ENCODE peak calls at places on chromosome 19, in four cellular contexts. L is hepatocyte, Z is neural progenitor cell, X is breast epithelium. F is an unnamed sample.

GRCh38 chr19:19849056-19849455 is 16.6 kb upstream of the ZNF253 start:
- DNase-seq in L (no peak), X (no peak), Z (no peak), F (no peak)

GRCh38 chr19:48746738-48747575 is at the start of gene IZUMO1:
- DNase-seq in Z (peak; percentile 91), X (no peak), L (peak; percentile 91), F (peak; percentile 97)

GRCh38 chr19:40718774-40719391 is 2.0 kb downstream of the ITPKC start:
- DNase-seq in X (peak; percentile 89), L (peak; percentile 89), Z (peak; percentile 46), F (peak; percentile 61)

GRCh38 chr19:34256835-34257558 is 2.6 kb downstream of the GARRE1 start:
- DNase-seq in L (no peak), X (no peak), Z (no peak), F (no peak)

GRCh38 chr19:1827566-1828278 is 15.6 kb upstream of the ATP8B3 start:
- DNase-seq in Z (no peak), L (no peak), X (no peak), F (no peak)

GRCh38 chr19:343941-344624 is 513 bp downstream of the MIER2 start:
- DNase-seq in X (no peak), Z (peak; percentile 81), L (peak; percentile 64), F (peak; percentile 19)

GRCh38 chr19:45497791-45498190 is 452 bp upstream of the PPM1N start:
- DNase-seq in Z (peak; percentile 67), L (no peak), X (no peak), F (peak; percentile 25)

GRCh38 chr19:16814526-16815100 is 14.6 kb upstream of the SIN3B start:
- DNase-seq in L (no peak), X (no peak), Z (no peak), F (no peak)

GRCh38 chr19:49019242-49019932 is 2.5 kb upstream of the LHB start:
- DNase-seq in X (no peak), Z (peak; percentile 77), L (peak; percentile 49), F (peak; percentile 81)

GRCh38 chr19:50043967-50044366 is 18.2 kb downstream of the ZNF473 start:
- DNase-seq in X (no peak), Z (no peak), L (no peak), F (no peak)

GRCh38 chr19:46447006-46447405 is 18.3 kb upstream of the PNMA8C start:
- DNase-seq in L (no peak), X (no peak), Z (no peak), F (no peak)

GRCh38 chr19:30733826-30734550 is 361.8 kb downstream of the ZNF536 start:
- DNase-seq in X (no peak), L (peak; percentile 45), Z (peak; percentile 64), F (no peak)

GRCh38 chr19:5035817-5036732 is 67.2 kb downstream of the KDM4B start:
- DNase-seq in Z (no peak), L (no peak), X (no peak), F (no peak)

GRCh38 chr19:19381007-19381926 is 24.2 kb upstream of the GATAD2A start:
- DNase-seq in L (no peak), Z (no peak), X (no peak), F (no peak)

GRCh38 chr19:47036233-47036651 is 12.2 kb downstream of the TMEM160 start:
- DNase-seq in Z (peak; percentile 42), L (peak; percentile 61), X (no peak), F (no peak)

GRCh38 chr19:53549354-53549753 is 11.4 kb downstream of the ZNF331 start:
- DNase-seq in L (peak; percentile 34), X (no peak), Z (no peak), F (no peak)

GRCh38 chr19:1049841-1050240 is 9.9 kb downstream of the ABCA7 start:
- DNase-seq in Z (no peak), X (no peak), L (no peak), F (no peak)

GRCh38 chr19:36113895-36114762 is 546 bp downstream of the POLR2I start:
- DNase-seq in L (peak; percentile 61), X (no peak), Z (peak; percentile 45), F (peak; percentile 43)

GRCh38 chr19:3129112-3129511 is 6.7 kb upstream of the GNA15 start:
- DNase-seq in L (no peak), Z (no peak), X (no peak), F (peak; percentile 76)

GRCh38 chr19:17327654-17328516 is 6.8 kb downstream of the ANO8 start:
- DNase-seq in Z (peak; percentile 96), X (peak; percentile 87), L (peak; percentile 89), F (peak; percentile 83)

GRCh38 chr19:29645911-29646310 is 19.4 kb upstream of the PLEKHF1 start:
- DNase-seq in L (no peak), Z (no peak), X (peak; percentile 33), F (no peak)

GRCh38 chr19:49331616-49332055 is 3.6 kb upstream of the CD37 start:
- DNase-seq in L (peak; percentile 67), Z (peak; percentile 64), X (no peak), F (peak; percentile 36)

GRCh38 chr19:34075661-34076091 is 96.6 kb upstream of the LSM14A start:
- DNase-seq in Z (no peak), X (no peak), L (no peak), F (peak; percentile 7)

GRCh38 chr19:49921871-49922755 is 6.9 kb upstream of the ATF5 start:
- DNase-seq in X (no peak), Z (no peak), L (no peak), F (no peak)

GRCh38 chr19:46033401-46033800 is 7.4 kb downstream of the IGFL4 start:
- DNase-seq in Z (no peak), X (no peak), L (no peak), F (no peak)

GRCh38 chr19:10518444-10519361 is 1.5 kb upstream of the S1PR5 start:
- DNase-seq in X (no peak), Z (peak; percentile 23), L (no peak), F (no peak)

GRCh38 chr19:27861411-27861975 is 1351.5 kb downstream of the UQCRFS1 start:
- DNase-seq in Z (no peak), L (no peak), X (no peak), F (no peak)

GRCh38 chr19:27858981-27859581 is 1353.9 kb downstream of the UQCRFS1 start:
- DNase-seq in X (no peak), L (no peak), Z (no peak), F (no peak)

GRCh38 chr19:27860309-27860934 is 1352.5 kb downstream of the UQCRFS1 start:
- DNase-seq in X (no peak), L (no peak), Z (no peak), F (no peak)

GRCh38 chr19:27859689-27860088 is 1353.3 kb downstream of the UQCRFS1 start:
- DNase-seq in L (no peak), X (no peak), Z (no peak), F (no peak)
- H3K9me3 ChIP-seq in L (no peaks in the 10 kb centered on the region), X (peaks cover 10% of the 10 kb centered on the region), Z (peaks cover 13% of the 10 kb centered on the region), F (no peaks in the 10 kb centered on the region)

GRCh38 chr19:51346742-51347141 is 4.8 kb upstream of the VSIG10L start:
- DNase-seq in X (no peak), L (no peak), Z (no peak), F (no peak)
- H3K9me3 ChIP-seq in X (no peaks in the 10 kb centered on the region), L (no peaks in the 10 kb centered on the region), Z (no peaks in the 10 kb centered on the region), F (no peaks in the 10 kb centered on the region)

GRCh38 chr19:23065306-23065705 is 51.5 kb upstream of the ZNF730 start:
- DNase-seq in Z (no peak), L (no peak), X (no peak), F (no peak)

GRCh38 chr19:23071087-23071511 is 45.7 kb upstream of the ZNF730 start:
- DNase-seq in L (no peak), Z (no peak), X (no peak), F (no peak)

GRCh38 chr19:23075031-23075733 is 41.6 kb upstream of the ZNF730 start:
- DNase-seq in X (no peak), Z (peak; percentile 93), L (peak; percentile 87), F (peak; percentile 85)

DNA sequence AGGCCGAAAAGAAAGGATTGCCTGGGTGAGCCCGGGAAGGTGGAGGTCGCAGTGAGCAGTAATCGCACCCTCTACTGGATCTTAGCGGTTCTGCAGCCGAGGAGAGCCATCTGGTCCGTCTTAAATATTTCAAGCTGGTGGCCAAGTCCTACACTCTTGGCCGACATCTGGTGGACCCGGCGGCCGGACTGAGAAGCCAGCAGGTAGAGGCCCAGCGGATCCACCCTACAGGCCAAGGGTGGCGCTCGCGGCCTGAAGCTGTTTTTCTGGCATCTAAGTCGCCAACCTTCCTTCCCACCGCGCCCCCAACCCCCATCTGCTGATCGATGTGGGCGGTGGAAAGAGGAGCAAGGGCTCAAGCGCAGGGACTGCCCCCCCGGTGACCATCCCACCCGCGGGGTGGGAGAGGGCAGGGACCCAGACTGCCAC is 46.5 kb upstream of the ZNF730 start:
- DNase-seq in X (no peak), L (no peak), Z (no peak), F (no peak)
- H3K9me3 ChIP-seq in X (no peaks in the 10 kb centered on the region), L (no peaks in the 10 kb centered on the region), Z (peaks cover 5% of the 10 kb centered on the region), F (no peaks in the 10 kb centered on the region)

GRCh38 chr19:42286349-42287016 is 15.4 kb upstream of the PRR19 start:
- DNase-seq in X (no peak), L (peak; percentile 36), Z (no peak), F (peak; percentile 61)
- H3K9me3 ChIP-seq in X (no peaks in the 10 kb centered on the region), L (no peaks in the 10 kb centered on the region), Z (no peaks in the 10 kb centered on the region), F (no peaks in the 10 kb centered on the region)

GRCh38 chr19:58097349-58097748 is 682 bp downstream of the ZSCAN18 start:
- DNase-seq in L (no peak), X (no peak), Z (no peak), F (no peak)
- H3K9me3 ChIP-seq in L (no peaks in the 10 kb centered on the region), X (peaks cover 51% of the 10 kb centered on the region), Z (no peaks in the 10 kb centered on the region), F (no peaks in the 10 kb centered on the region)

GRCh38 chr19:13118424-13119193 is 545 bp downstream of the NACC1 start:
- DNase-seq in X (peak; percentile 70), Z (peak; percentile 93), L (peak; percentile 85), F (peak; percentile 84)
- H3K9me3 ChIP-seq in X (no peaks in the 10 kb centered on the region), Z (no peaks in the 10 kb centered on the region), L (no peaks in the 10 kb centered on the region), F (no peaks in the 10 kb centered on the region)

GRCh38 chr19:27717825-27718224 is 1495.1 kb downstream of the UQCRFS1 start:
- DNase-seq in L (no peak), Z (no peak), X (no peak), F (no peak)
- H3K9me3 ChIP-seq in L (peaks cover 12% of the 10 kb centered on the region), Z (peaks cover 27% of the 10 kb centered on the region), X (peaks cover 27% of the 10 kb centered on the region), F (peaks cover 3% of the 10 kb centered on the region)

DNA sequence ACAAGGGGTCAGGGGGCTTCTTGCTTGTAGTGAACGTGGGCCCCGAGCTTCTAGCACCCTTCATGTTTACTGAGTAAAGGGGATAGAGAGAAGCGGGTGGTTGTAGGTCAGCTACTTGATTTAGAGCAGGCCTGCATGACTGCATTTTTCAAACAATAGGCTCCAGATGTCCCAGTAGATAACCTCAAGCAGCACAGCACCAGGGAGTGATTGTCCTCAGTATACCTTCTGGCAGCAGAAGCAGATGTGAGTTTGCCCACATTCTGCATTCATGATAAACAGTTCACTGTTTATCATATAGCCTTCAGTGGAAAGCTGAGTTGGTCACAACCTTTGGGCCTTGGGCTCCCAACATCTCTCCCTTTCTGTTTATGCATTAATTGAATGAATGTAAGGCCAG is 4.8 kb downstream of the ZNF439 start:
- DNase-seq in Z (no peak), L (no peak), X (no peak), F (no peak)
- H3K9me3 ChIP-seq in Z (no peaks in the 10 kb centered on the region), L (no peaks in the 10 kb centered on the region), X (peaks cover 10% of the 10 kb centered on the region), F (no peaks in the 10 kb centered on the region)

GRCh38 chr19:56822755-56823154 is 17.8 kb downstream of the PEG3 start:
- DNase-seq in Z (no peak), X (no peak), L (no peak), F (no peak)
- H3K9me3 ChIP-seq in Z (peaks cover 23% of the 10 kb centered on the region), X (no peaks in the 10 kb centered on the region), L (no peaks in the 10 kb centered on the region), F (no peaks in the 10 kb centered on the region)

F was measured in cardiac muscle cell.